ENCODE peak calls at places on chromosomes 1 and 21, in four cellular contexts. One of them, this sample, is unnamed.
A peak's percentile ranks its signal among the peaks of the same experiment; 100 is the strongest.

GRCh38 chr1:112676543-112676942 is 2.1 kb downstream of the MOV10 start:
- DNase-seq in prostate gland: no peak
- DNase-seq in GM23248: no peak
- DNase-seq in mammary epithelial cell: no peak
- DNase-seq in this sample: no peak

GRCh38 chr21:27269646-27270045 is 302.8 kb upstream of the ADAMTS5 start:
- DNase-seq in GM23248: peak; percentile 92
- DNase-seq in mammary epithelial cell: peak; percentile 89
- DNase-seq in prostate gland: no peak
- DNase-seq in this sample: no peak

GRCh38 chr1:180194546-180195207 is 35.4 kb upstream of the LHX4 start:
- DNase-seq in mammary epithelial cell: no peak
- DNase-seq in GM23248: no peak
- DNase-seq in prostate gland: no peak
- DNase-seq in this sample: no peak

GRCh38 chr21:44800103-44800502 is 1.5 kb downstream of the UBE2G2 start:
- DNase-seq in GM23248: peak; percentile 82
- DNase-seq in mammary epithelial cell: peak; percentile 27
- DNase-seq in prostate gland: no peak
- DNase-seq in this sample: peak; percentile 45

GRCh38 chr1:10755977-10756521 is 40.4 kb downstream of the CASZ1 start:
- DNase-seq in GM23248: peak; percentile 77
- DNase-seq in mammary epithelial cell: peak; percentile 6
- DNase-seq in prostate gland: peak; percentile 53
- DNase-seq in this sample: no peak

GRCh38 chr1:202112864-202113689 is 9.6 kb upstream of the GPR37L1 start:
- DNase-seq in GM23248: peak; percentile 60
- DNase-seq in prostate gland: no peak
- DNase-seq in mammary epithelial cell: peak; percentile 64
- DNase-seq in this sample: no peak

GRCh38 chr1:198290089-198290683 is 133.4 kb downstream of the NEK7 start:
- DNase-seq in mammary epithelial cell: no peak
- DNase-seq in prostate gland: no peak
- DNase-seq in GM23248: no peak
- DNase-seq in this sample: no peak

GRCh38 chr1:12184008-12184681 is 17.4 kb downstream of the TNFRSF1B start:
- DNase-seq in GM23248: peak; percentile 66
- DNase-seq in prostate gland: peak; percentile 21
- DNase-seq in mammary epithelial cell: no peak
- DNase-seq in this sample: peak; percentile 46

GRCh38 chr1:47562799-47563198 is 125.0 kb downstream of the FOXD2 start:
- DNase-seq in mammary epithelial cell: no peak
- DNase-seq in GM23248: no peak
- DNase-seq in prostate gland: no peak
- DNase-seq in this sample: no peak

GRCh38 chr1:86798608-86799291 is 94.4 kb downstream of the SH3GLB1 start:
- DNase-seq in prostate gland: no peak
- DNase-seq in mammary epithelial cell: no peak
- DNase-seq in GM23248: no peak
- DNase-seq in this sample: no peak

GRCh38 chr1:193417945-193418744 is 231.7 kb upstream of the B3GALT2 start:
- DNase-seq in GM23248: peak; percentile 54
- DNase-seq in mammary epithelial cell: peak; percentile 14
- DNase-seq in prostate gland: no peak
- DNase-seq in this sample: no peak

GRCh38 chr1:225980005-225980404 is 19.1 kb downstream of the SDE2 start:
- DNase-seq in mammary epithelial cell: no peak
- DNase-seq in prostate gland: peak; percentile 78
- DNase-seq in GM23248: no peak
- DNase-seq in this sample: no peak

GRCh38 chr21:35521852-35522505 is 472.9 kb upstream of the RUNX1 start:
- DNase-seq in prostate gland: peak; percentile 10
- DNase-seq in GM23248: no peak
- DNase-seq in mammary epithelial cell: peak; percentile 51
- DNase-seq in this sample: no peak

GRCh38 chr1:89548486-89548857 is 23.8 kb downstream of the LRRC8B start:
- DNase-seq in prostate gland: no peak
- DNase-seq in mammary epithelial cell: no peak
- DNase-seq in GM23248: no peak
- DNase-seq in this sample: no peak

GRCh38 chr1:212650228-212650627 is 41.7 kb downstream of the ATF3 start:
- DNase-seq in GM23248: no peak
- DNase-seq in mammary epithelial cell: no peak
- DNase-seq in prostate gland: no peak
- DNase-seq in this sample: no peak

GRCh38 chr21:46092026-46092764 is 5.7 kb upstream of the COL6A2 start:
- DNase-seq in GM23248: peak; percentile 99
- DNase-seq in prostate gland: no peak
- DNase-seq in mammary epithelial cell: no peak
- DNase-seq in this sample: peak; percentile 61

GRCh38 chr1:150109567-150109966 is 40.1 kb upstream of the PLEKHO1 start:
- DNase-seq in GM23248: no peak
- DNase-seq in mammary epithelial cell: no peak
- DNase-seq in prostate gland: no peak
- DNase-seq in this sample: no peak

GRCh38 chr1:54792686-54793282 is 8.3 kb downstream of the TTC22 start:
- DNase-seq in GM23248: no peak
- DNase-seq in mammary epithelial cell: no peak
- DNase-seq in prostate gland: peak; percentile 15
- DNase-seq in this sample: no peak

GRCh38 chr1:38962560-38962959 is 20.9 kb upstream of the RHBDL2 start:
- DNase-seq in mammary epithelial cell: no peak
- DNase-seq in GM23248: peak; percentile 58
- DNase-seq in prostate gland: no peak
- DNase-seq in this sample: no peak

GRCh38 chr1:27007909-27008582 is 4.6 kb downstream of the TENT5B start:
- DNase-seq in prostate gland: peak; percentile 91
- DNase-seq in mammary epithelial cell: peak; percentile 78
- DNase-seq in GM23248: peak; percentile 58
- DNase-seq in this sample: no peak

GRCh38 chr1:67831850-67832513 is 1.3 kb downstream of the GNG12 start:
- DNase-seq in prostate gland: peak; percentile 64
- DNase-seq in mammary epithelial cell: peak; percentile 82
- DNase-seq in GM23248: peak; percentile 91
- DNase-seq in this sample: peak; percentile 29

GRCh38 chr1:33903210-33903589 is 39.3 kb downstream of the HMGB4 start:
- DNase-seq in prostate gland: no peak
- DNase-seq in GM23248: peak; percentile 76
- DNase-seq in mammary epithelial cell: no peak
- DNase-seq in this sample: no peak

GRCh38 chr1:187617776-187618175 is 789.0 kb downstream of the PLA2G4A start:
- DNase-seq in prostate gland: no peak
- DNase-seq in mammary epithelial cell: no peak
- DNase-seq in GM23248: no peak
- DNase-seq in this sample: no peak

GRCh38 chr1:155591770-155592169 is 18.2 kb upstream of the MSTO1 start:
- DNase-seq in mammary epithelial cell: peak; percentile 33
- DNase-seq in prostate gland: peak; percentile 38
- DNase-seq in GM23248: peak; percentile 79
- DNase-seq in this sample: no peak

GRCh38 chr1:115641762-115642167 is at the start of gene VANGL1:
- DNase-seq in mammary epithelial cell: peak; percentile 64
- DNase-seq in prostate gland: peak; percentile 51
- DNase-seq in GM23248: peak; percentile 88
- DNase-seq in this sample: no peak

GRCh38 chr1:92858564-92859399 is 26.9 kb downstream of the RPL5 start:
- DNase-seq in GM23248: peak; percentile 89
- DNase-seq in mammary epithelial cell: peak; percentile 68
- DNase-seq in prostate gland: peak; percentile 76
- DNase-seq in this sample: no peak

GRCh38 chr1:24568475-24568874 is 12.6 kb downstream of the NCMAP start:
- DNase-seq in mammary epithelial cell: no peak
- DNase-seq in GM23248: no peak
- DNase-seq in prostate gland: no peak
- DNase-seq in this sample: no peak

DNA sequence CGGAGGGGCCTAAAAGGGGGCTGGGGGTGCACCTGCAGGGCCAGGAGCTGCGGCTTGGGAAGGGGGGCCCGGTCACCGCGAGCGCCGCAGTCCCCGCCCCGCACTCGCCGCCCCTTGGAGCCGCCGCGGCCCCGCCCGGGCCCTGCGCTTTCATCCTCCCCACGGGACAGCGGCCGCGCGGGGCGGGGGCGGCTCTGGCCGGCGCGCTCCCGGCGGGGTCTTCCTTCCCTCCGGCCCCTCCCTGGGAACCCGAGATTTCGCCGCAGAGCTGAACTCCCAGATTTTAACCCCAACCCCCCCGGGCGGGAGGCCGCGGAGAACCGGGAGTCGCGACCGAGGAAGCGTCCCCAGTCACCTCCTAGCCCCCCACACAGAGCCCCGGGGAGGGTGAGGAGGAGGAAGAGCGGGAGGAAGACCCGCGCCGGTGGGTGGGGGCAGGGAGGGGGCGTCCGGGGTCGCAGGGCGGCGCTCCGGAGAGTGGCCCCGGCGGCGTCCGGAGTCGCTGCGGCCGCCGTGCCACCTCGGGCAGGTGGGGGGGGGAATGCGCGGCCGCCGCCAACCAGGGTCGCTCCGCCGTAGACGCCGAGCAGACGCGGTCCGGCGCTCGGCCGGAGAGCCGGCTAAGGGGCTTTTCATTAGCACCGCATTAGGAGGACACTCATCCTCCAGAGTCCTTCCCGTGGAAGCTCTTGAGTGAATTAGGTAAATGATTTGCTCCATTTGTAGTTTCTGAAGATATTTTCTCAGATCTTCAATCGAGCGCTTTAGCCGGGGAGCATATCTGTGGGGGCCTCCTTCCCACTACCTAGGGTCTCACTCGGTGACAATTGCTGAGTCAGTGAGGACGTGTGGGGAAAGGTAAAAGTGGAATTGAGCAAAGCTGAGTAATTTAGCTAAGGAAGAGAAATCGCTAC is 31.6 kb upstream of the NFIA start:
- DNase-seq in GM23248: peak; percentile 51
- DNase-seq in prostate gland: peak; percentile 38
- DNase-seq in mammary epithelial cell: no peak
- DNase-seq in this sample: no peak
- H3K27ac ChIP-seq in GM23248: no peak overlapping the region
- H3K27ac ChIP-seq in prostate gland: peak overlapping the region; percentile 96
- H3K27ac ChIP-seq in mammary epithelial cell: no peak overlapping the region
- H3K27ac ChIP-seq in this sample: peak overlapping the region; percentile 97

DNA sequence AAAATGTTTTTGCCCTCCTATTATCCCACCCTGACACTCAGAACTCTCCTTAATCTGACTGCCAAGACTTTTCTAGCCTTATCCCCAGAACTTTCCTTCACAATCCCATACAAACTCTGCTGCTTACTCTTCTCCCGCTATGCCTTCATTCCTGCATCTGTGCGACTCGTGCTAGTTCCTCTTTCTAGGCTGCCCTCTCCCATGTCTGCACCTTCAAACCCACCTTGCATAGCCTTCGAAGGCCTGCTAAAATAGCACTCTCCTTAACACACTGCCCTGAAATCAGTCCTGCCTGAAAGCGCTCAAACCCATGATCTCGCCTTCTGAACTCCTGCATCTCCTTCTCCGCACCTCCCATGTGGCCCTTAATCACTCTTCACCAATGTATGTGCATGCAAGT is 2.5 kb upstream of the NCF2 start:
- DNase-seq in mammary epithelial cell: no peak
- DNase-seq in GM23248: no peak
- DNase-seq in prostate gland: no peak
- DNase-seq in this sample: no peak
- H3K27ac ChIP-seq in mammary epithelial cell: no peak overlapping the region
- H3K27ac ChIP-seq in GM23248: no peak overlapping the region
- H3K27ac ChIP-seq in prostate gland: no peak overlapping the region
- H3K27ac ChIP-seq in this sample: no peak overlapping the region

GRCh38 chr1:164928223-164928814 is 369.3 kb downstream of the PBX1 start:
- DNase-seq in mammary epithelial cell: no peak
- DNase-seq in prostate gland: no peak
- DNase-seq in GM23248: no peak
- DNase-seq in this sample: no peak

GRCh38 chr1:164930833-164931232 is 371.8 kb downstream of the PBX1 start:
- DNase-seq in prostate gland: no peak
- DNase-seq in mammary epithelial cell: no peak
- DNase-seq in GM23248: no peak
- DNase-seq in this sample: no peak

GRCh38 chr1:164937297-164937696 is 378.3 kb downstream of the PBX1 start:
- DNase-seq in mammary epithelial cell: no peak
- DNase-seq in prostate gland: no peak
- DNase-seq in GM23248: no peak
- DNase-seq in this sample: no peak

GRCh38 chr1:164930241-164930640 is 371.3 kb downstream of the PBX1 start:
- DNase-seq in mammary epithelial cell: no peak
- DNase-seq in GM23248: no peak
- DNase-seq in prostate gland: no peak
- DNase-seq in this sample: no peak

GRCh38 chr1:164932580-164932979 is 373.6 kb downstream of the PBX1 start:
- DNase-seq in GM23248: no peak
- DNase-seq in prostate gland: no peak
- DNase-seq in mammary epithelial cell: no peak
- DNase-seq in this sample: no peak
- H3K27ac ChIP-seq in GM23248: no peak overlapping the region
- H3K27ac ChIP-seq in prostate gland: no peak overlapping the region
- H3K27ac ChIP-seq in mammary epithelial cell: no peak overlapping the region
- H3K27ac ChIP-seq in this sample: no peak overlapping the region

GRCh38 chr1:52037402-52037814 is 3.8 kb upstream of the KTI12 start:
- DNase-seq in mammary epithelial cell: no peak
- DNase-seq in GM23248: no peak
- DNase-seq in prostate gland: peak; percentile 36
- DNase-seq in this sample: no peak

GRCh38 chr1:52034050-52034384 is 407 bp upstream of the KTI12 start:
- DNase-seq in GM23248: no peak
- DNase-seq in prostate gland: no peak
- DNase-seq in mammary epithelial cell: no peak
- DNase-seq in this sample: no peak

GRCh38 chr1:52032124-52032784 is 1.4 kb downstream of the KTI12 start:
- DNase-seq in prostate gland: no peak
- DNase-seq in GM23248: no peak
- DNase-seq in mammary epithelial cell: peak; percentile 39
- DNase-seq in this sample: no peak

GRCh38 chr1:52032785-52033131 is 852 bp downstream of the KTI12 start:
- DNase-seq in GM23248: peak; percentile 88
- DNase-seq in prostate gland: peak; percentile 25
- DNase-seq in mammary epithelial cell: no peak
- DNase-seq in this sample: peak; percentile 10

DNA sequence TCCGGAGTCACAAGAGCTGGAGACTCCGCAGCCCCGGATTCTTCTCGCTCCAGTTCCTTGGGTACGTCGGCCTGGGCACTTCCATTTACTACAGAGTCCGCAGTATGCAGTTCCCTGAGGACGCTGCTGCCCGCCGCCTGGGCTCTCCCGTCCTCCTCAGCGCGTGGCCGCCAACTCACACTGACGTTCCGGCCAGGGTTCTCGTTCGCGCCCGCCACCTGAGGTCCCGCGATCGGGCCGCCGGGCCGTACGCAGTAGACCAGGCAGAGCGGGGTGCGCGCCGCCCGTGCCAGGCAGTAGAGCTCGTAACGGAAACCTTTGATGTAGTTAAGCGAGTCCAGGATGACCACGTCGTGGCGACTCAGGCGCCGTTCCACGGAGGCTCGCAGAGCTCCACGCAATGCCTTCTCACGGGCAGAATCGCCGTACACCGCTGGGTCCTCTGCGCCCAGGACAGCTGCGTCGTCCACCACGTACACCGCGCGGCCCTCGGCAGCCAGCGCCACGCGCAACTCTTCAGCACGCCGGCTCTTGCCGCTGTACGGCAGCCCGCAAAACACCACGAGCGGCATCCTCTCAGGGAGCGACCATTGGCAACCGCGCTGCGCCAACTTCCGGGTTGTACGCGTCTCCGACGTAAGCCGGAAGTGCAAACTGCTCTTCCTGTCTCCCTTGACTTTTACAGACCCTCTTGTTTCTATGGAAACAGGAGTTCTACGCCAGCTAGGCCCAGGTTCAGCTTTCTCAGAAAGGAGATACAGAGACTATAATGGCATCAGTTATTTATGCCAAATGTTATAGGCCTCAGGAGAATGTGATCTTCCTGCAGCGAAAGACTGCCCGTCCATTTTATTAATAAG is at the start of gene KTI12:
- DNase-seq in GM23248: peak; percentile 94
- DNase-seq in prostate gland: peak; percentile 76
- DNase-seq in mammary epithelial cell: peak; percentile 74
- DNase-seq in this sample: peak; percentile 66
- H3K27ac ChIP-seq in GM23248: peak within 1 kb of the TSS; percentile 89
- H3K27ac ChIP-seq in prostate gland: peak within 1 kb of the TSS; percentile 82
- H3K27ac ChIP-seq in mammary epithelial cell: peak within 1 kb of the TSS; percentile 78
- H3K27ac ChIP-seq in this sample: peak within 1 kb of the TSS; percentile 88

This sample was measured in tibial nerve.